ENCODE peak calls at places on chromosomes 2 and 18, in ten cellular contexts. P is Calu3; K is NCI-H1436; U is WTC11; G is stimulated activated CD4-positive, alpha-beta T cell treated with anti-CD3 and anti-CD28 coated beads, Interleukin-2, amount 100 ng/mL, for 24 hours; W is HAP-1; J is EL; F is amniotic stem cell; D is NCI-H345; M is activated naive CD4-positive, alpha-beta T cell treated with anti-CD3 and anti-CD28 coated beads for 36 hours. S is an unnamed sample.
A peak's percentile ranks its signal among the peaks of the same experiment; 100 is the strongest.

GRCh38 chr18:59957957-59958356 is 58.2 kb downstream of the PMAIP1 start:
- DNase-seq in K (peak; percentile 88), J (peak; percentile 83), D (peak; percentile 94), F (peak; percentile 30), P (peak; percentile 57), G (no peak), M (peak; percentile 10), W (no peak), U (no peak), S (no peak)

GRCh38 chr2:190334479-190335224 is 8.7 kb upstream of the INPP1 start:
- DNase-seq in D (no peak), M (no peak), U (no peak), K (no peak), F (no peak), W (no peak), P (no peak), J (no peak), G (no peak), S (no peak)

GRCh38 chr18:13218376-13219011 is at the start of gene LDLRAD4:
- DNase-seq in D (peak; percentile 58), K (peak; percentile 39), U (no peak), P (peak; percentile 19), F (no peak), M (peak; percentile 53), J (no peak), W (no peak), G (peak; percentile 33), S (peak; percentile 29)

GRCh38 chr2:127592761-127593227 is 53.2 kb upstream of the GPR17 start:
- DNase-seq in D (no peak), K (no peak), F (no peak), J (no peak), W (no peak), U (no peak), G (peak; percentile 11), P (no peak), M (no peak), S (no peak)

GRCh38 chr2:3526871-3527270 is 7.5 kb upstream of the ADI1 start:
- DNase-seq in M (no peak), K (no peak), J (no peak), G (no peak), U (no peak), D (no peak), W (no peak), P (no peak), F (no peak), S (no peak)

GRCh38 chr2:197710424-197711042 is 5.4 kb downstream of the MARS2 start:
- DNase-seq in G (no peak), J (no peak), K (no peak), D (no peak), W (no peak), M (no peak), U (no peak), P (no peak), F (no peak), S (no peak)

GRCh38 chr2:102826904-102827303 is 65.1 kb downstream of the TMEM182 start:
- DNase-seq in D (peak; percentile 90), J (peak; percentile 3), G (no peak), F (no peak), K (peak; percentile 62), W (no peak), U (no peak), M (no peak), P (no peak), S (no peak)

GRCh38 chr2:181680937-181681811 is 857 bp upstream of the NEUROD1 start:
- DNase-seq in M (no peak), J (no peak), F (no peak), K (no peak), G (no peak), W (no peak), U (peak; percentile 37), P (no peak), D (no peak), S (no peak)

GRCh38 chr2:112783187-112783721 is 1.0 kb downstream of the IL1A start:
- DNase-seq in M (no peak), J (no peak), G (no peak), W (no peak), P (no peak), D (no peak), U (no peak), F (no peak), K (no peak), S (no peak)

GRCh38 chr2:143706297-143706696 is 577.1 kb downstream of the ARHGAP15 start:
- DNase-seq in F (no peak), U (no peak), W (no peak), P (no peak), J (no peak), G (no peak), M (no peak), K (no peak), D (no peak), S (no peak)

GRCh38 chr2:567865-568638 is 109.2 kb downstream of the TMEM18 start:
- DNase-seq in M (no peak), D (no peak), K (no peak), J (peak; percentile 59), F (peak; percentile 84), W (peak; percentile 11), G (no peak), U (no peak), P (peak; percentile 33), S (no peak)

GRCh38 chr2:62435720-62436119 is 70.3 kb downstream of the TMEM17 start:
- DNase-seq in G (no peak), F (no peak), P (no peak), D (no peak), M (no peak), J (no peak), U (no peak), K (no peak), W (no peak), S (no peak)

GRCh38 chr2:23777857-23778256 is 149.1 kb downstream of the ATAD2B start:
- DNase-seq in K (no peak), P (no peak), D (no peak), U (no peak), J (no peak), W (no peak), M (no peak), G (no peak), F (no peak), S (no peak)

GRCh38 chr2:72915907-72916742 is 1.2 kb upstream of the EMX1 start:
- DNase-seq in U (peak; percentile 84), G (peak; percentile 45), F (no peak), J (peak; percentile 41), M (peak; percentile 53), P (peak; percentile 74), W (peak; percentile 40), K (peak; percentile 73), D (peak; percentile 80), S (no peak)

GRCh38 chr2:177237932-177238331 is 25.3 kb downstream of the HNRNPA3 start:
- DNase-seq in K (no peak), D (no peak), P (no peak), M (no peak), U (no peak), F (no peak), W (no peak), G (no peak), J (no peak), S (no peak)

GRCh38 chr2:140997997-140998396 is 1132.8 kb downstream of the LRP1B start:
- DNase-seq in D (no peak), W (no peak), U (no peak), J (peak; percentile 6), P (no peak), K (no peak), M (no peak), G (no peak), F (no peak), S (no peak)

GRCh38 chr2:7825591-7826312 is 856.1 kb upstream of the ID2 start:
- DNase-seq in F (peak; percentile 5), K (no peak), W (no peak), M (peak; percentile 86), J (peak; percentile 67), G (peak; percentile 60), P (peak; percentile 83), U (no peak), D (no peak), S (peak; percentile 46)

GRCh38 chr18:3345452-3345851 is 83.5 kb downstream of the MYL12B start:
- DNase-seq in J (no peak), F (no peak), P (no peak), M (no peak), G (no peak), D (no peak), W (no peak), U (no peak), K (no peak), S (no peak)

GRCh38 chr2:120783371-120783791 is 47.7 kb downstream of the GLI2 start:
- DNase-seq in G (no peak), K (no peak), M (no peak), D (no peak), F (no peak), J (no peak), W (peak; percentile 51), U (no peak), P (no peak), S (no peak)

GRCh38 chr2:45897836-45898235 is 246.4 kb downstream of the PRKCE start:
- DNase-seq in U (no peak), K (no peak), M (no peak), J (no peak), P (no peak), D (no peak), G (no peak), W (no peak), F (no peak), S (no peak)

GRCh38 chr2:209422191-209422754 is 1.6 kb upstream of the MAP2 start:
- DNase-seq in U (no peak), K (peak; percentile 58), J (no peak), G (no peak), D (peak; percentile 71), W (no peak), P (no peak), M (no peak), F (no peak), S (no peak)

GRCh38 chr2:109057686-109058085 is 68.7 kb upstream of the EDAR start:
- DNase-seq in F (no peak), J (no peak), P (no peak), G (no peak), M (peak; percentile 64), K (no peak), D (peak; percentile 30), W (no peak), U (no peak), S (no peak)

GRCh38 chr18:61502472-61502871 is 169.2 kb downstream of the CDH20 start:
- DNase-seq in U (peak; percentile 37), P (peak; percentile 60), J (peak; percentile 53), K (peak; percentile 59), M (peak; percentile 21), D (peak; percentile 62), F (peak; percentile 70), G (no peak), W (peak; percentile 75), S (no peak)

GRCh38 chr18:79634593-79634992 is 45.0 kb upstream of the CTDP1 start:
- DNase-seq in F (no peak), P (no peak), W (no peak), U (no peak), M (no peak), K (no peak), J (no peak), G (no peak), D (no peak), S (no peak)

GRCh38 chr2:157727693-157728092 is 99.0 kb upstream of the ACVR1C start:
- DNase-seq in U (no peak), P (no peak), D (no peak), K (no peak), W (no peak), F (no peak), G (no peak), J (no peak), M (no peak), S (no peak)

GRCh38 chr18:78915446-78916008 is 64.1 kb upstream of the SALL3 start:
- DNase-seq in U (no peak), K (no peak), W (no peak), G (no peak), M (no peak), F (no peak), P (no peak), J (no peak), D (no peak), S (no peak)

GRCh38 chr2:46389417-46389916 is 89.9 kb upstream of the TMEM247 start:
- DNase-seq in F (no peak), J (peak; percentile 31), K (no peak), W (no peak), U (no peak), P (no peak), G (no peak), D (no peak), M (no peak), S (no peak)

GRCh38 chr2:7773362-7773973 is 856.3 kb downstream of the RNF144A start:
- DNase-seq in U (no peak), W (no peak), M (peak; percentile 59), F (no peak), D (no peak), K (no peak), G (peak; percentile 32), P (peak; percentile 76), J (no peak), S (peak; percentile 26)

S was measured in activated T-helper 2 cell treated with anti-CD3 and anti-CD28 coated beads, Interferon-gamma antibody, Interleukin-2, Interleukin-4, amounts not matched to agents 10 μg/mL and 5 μg/mL and 100 μg/mL, durations not matched to agents 14 hours and 24 hours and 36 hours.